ENCODE peak calls at places on chromosome 1, in eight cellular contexts. O is germinal center, X is right lobe of liver, M is AG09309, H is NCI-H510A treated with DMSO at 0.1 percent for 48 hours, J is myocyte, A is IMR-90, B is SW480. K is an unnamed sample.

GRCh38 chr1:227315500-227316346 is 2.6 kb downstream of the CDC42BPA start:
- DNase-seq in O (no peak), X (peak; percentile 83), M (no peak), H (no peak), J (peak; percentile 51), A (peak; percentile 70), B (peak; percentile 56), K (no peak)

GRCh38 chr1:1621682-1622577 is 6.6 kb downstream of the MIB2 start:
- DNase-seq in O (no peak), X (no peak), M (no peak), H (no peak), J (no peak), A (peak; percentile 61), B (no peak), K (no peak)

GRCh38 chr1:22711591-22712501 is 1.2 kb downstream of the EPHB2 start:
- DNase-seq in O (no peak), X (no peak), M (no peak), H (peak; percentile 19), J (peak; percentile 21), A (peak; percentile 39), B (peak; percentile 61), K (no peak)

GRCh38 chr1:182269097-182269496 is 122.5 kb downstream of the GLUL start:
- DNase-seq in O (no peak), X (no peak), M (no peak), H (no peak), J (no peak), A (no peak), B (no peak), K (no peak)

GRCh38 chr1:5005171-5005570 is 350.8 kb downstream of the AJAP1 start:
- DNase-seq in O (no peak), X (no peak), M (no peak), H (no peak), J (no peak), A (no peak), B (no peak), K (no peak)

GRCh38 chr1:89407355-89407754 is 43.5 kb downstream of the GBP6 start:
- DNase-seq in O (no peak), X (no peak), M (peak; percentile 4), H (no peak), J (peak; percentile 15), A (peak; percentile 3), B (no peak), K (no peak)

GRCh38 chr1:201357211-201357610 is 20.3 kb downstream of the TNNT2 start:
- DNase-seq in O (no peak), X (no peak), M (no peak), H (no peak), J (no peak), A (no peak), B (no peak), K (no peak)

GRCh38 chr1:8809342-8809736 is 8.1 kb downstream of the RERE start:
- DNase-seq in O (no peak), X (no peak), M (no peak), H (no peak), J (no peak), A (no peak), B (no peak), K (no peak)